ENCODE peak calls at places on chromosomes 16 and 17, in five cellular contexts. One of them, this sample, is unnamed.
A peak's percentile ranks its signal among the peaks of the same experiment; 100 is the strongest.

GRCh38 chr17:38498353-38498752 is 70.1 kb downstream of the ARHGAP23 start:
- DNase-seq in tibial nerve: no peak
- DNase-seq in uterus: no peak
- DNase-seq in adrenal gland: no peak
- DNase-seq in GM23338: peak; percentile 39
- DNase-seq in this sample: no peak

GRCh38 chr17:61658183-61658582 is 67.2 kb upstream of the NACA2 start:
- DNase-seq in adrenal gland: no peak
- DNase-seq in GM23338: no peak
- DNase-seq in uterus: no peak
- DNase-seq in tibial nerve: no peak
- DNase-seq in this sample: no peak

GRCh38 chr17:46108550-46109110 is 84.6 kb downstream of the KANSL1 start:
- DNase-seq in uterus: no peak
- DNase-seq in adrenal gland: no peak
- DNase-seq in tibial nerve: no peak
- DNase-seq in GM23338: no peak
- DNase-seq in this sample: no peak

GRCh38 chr16:72999541-73000019 is 48.3 kb downstream of the ZFHX3 start:
- DNase-seq in GM23338: no peak
- DNase-seq in uterus: no peak
- DNase-seq in tibial nerve: no peak
- DNase-seq in adrenal gland: no peak
- DNase-seq in this sample: no peak

GRCh38 chr17:39404542-39405378 is 3.3 kb upstream of the FBXL20 start:
- DNase-seq in GM23338: no peak
- DNase-seq in tibial nerve: no peak
- DNase-seq in adrenal gland: peak; percentile 42
- DNase-seq in uterus: no peak
- DNase-seq in this sample: no peak

GRCh38 chr16:66205287-66206167 is 161.0 kb upstream of the CDH5 start:
- DNase-seq in adrenal gland: no peak
- DNase-seq in uterus: no peak
- DNase-seq in tibial nerve: no peak
- DNase-seq in GM23338: no peak
- DNase-seq in this sample: no peak

GRCh38 chr17:78143214-78144145 is 2.7 kb upstream of the C17orf99 start:
- DNase-seq in uterus: no peak
- DNase-seq in adrenal gland: no peak
- DNase-seq in GM23338: no peak
- DNase-seq in tibial nerve: no peak
- DNase-seq in this sample: no peak

GRCh38 chr17:75881678-75882454 is 3.5 kb upstream of the TRIM47 start:
- DNase-seq in uterus: no peak
- DNase-seq in tibial nerve: no peak
- DNase-seq in adrenal gland: no peak
- DNase-seq in GM23338: no peak
- DNase-seq in this sample: no peak

GRCh38 chr17:1399366-1399678 is 700 bp downstream of the YWHAE start:
- DNase-seq in uterus: no peak
- DNase-seq in tibial nerve: peak; percentile 39
- DNase-seq in adrenal gland: peak; percentile 74
- DNase-seq in GM23338: no peak
- DNase-seq in this sample: no peak

GRCh38 chr17:68801564-68801963 is 153.6 kb downstream of the ABCA8 start:
- DNase-seq in adrenal gland: no peak
- DNase-seq in tibial nerve: no peak
- DNase-seq in GM23338: no peak
- DNase-seq in uterus: no peak
- DNase-seq in this sample: no peak
- H3K4me3 ChIP-seq in adrenal gland: no peak overlapping the region
- H3K4me3 ChIP-seq in tibial nerve: no peak overlapping the region
- H3K4me3 ChIP-seq in GM23338: no peak overlapping the region
- H3K4me3 ChIP-seq in uterus: no peak overlapping the region
- H3K4me3 ChIP-seq in this sample: no peak overlapping the region

GRCh38 chr17:83180264-83180995 is 101.0 kb downstream of the METRNL start:
- DNase-seq in tibial nerve: peak; percentile 10
- DNase-seq in uterus: no peak
- DNase-seq in adrenal gland: no peak
- DNase-seq in GM23338: no peak
- DNase-seq in this sample: no peak

GRCh38 chr17:83182620-83183063 is 103.2 kb downstream of the METRNL start:
- DNase-seq in tibial nerve: peak; percentile 7
- DNase-seq in adrenal gland: peak; percentile 60
- DNase-seq in uterus: peak; percentile 13
- DNase-seq in GM23338: no peak
- DNase-seq in this sample: no peak

GRCh38 chr17:83180996-83181481 is 101.6 kb downstream of the METRNL start:
- DNase-seq in uterus: no peak
- DNase-seq in tibial nerve: peak; percentile 4
- DNase-seq in GM23338: no peak
- DNase-seq in adrenal gland: no peak
- DNase-seq in this sample: no peak

GRCh38 chr17:83183150-83183820 is 103.9 kb downstream of the METRNL start:
- DNase-seq in adrenal gland: no peak
- DNase-seq in uterus: no peak
- DNase-seq in tibial nerve: no peak
- DNase-seq in GM23338: no peak
- DNase-seq in this sample: no peak

GRCh38 chr17:83181991-83182619 is 102.7 kb downstream of the METRNL start:
- DNase-seq in adrenal gland: no peak
- DNase-seq in GM23338: no peak
- DNase-seq in uterus: no peak
- DNase-seq in tibial nerve: peak; percentile 3
- DNase-seq in this sample: no peak
- H3K27ac ChIP-seq in adrenal gland: no peak overlapping the region
- H3K27ac ChIP-seq in GM23338: no peak overlapping the region
- H3K27ac ChIP-seq in uterus: no peak overlapping the region
- H3K27ac ChIP-seq in tibial nerve: no peak overlapping the region
- H3K27ac ChIP-seq in this sample: peak overlapping the region; percentile 0

GRCh38 chr16:50841081-50841886 is 99.4 kb downstream of the CYLD start:
- DNase-seq in uterus: no peak
- DNase-seq in tibial nerve: no peak
- DNase-seq in GM23338: peak; percentile 78
- DNase-seq in adrenal gland: peak; percentile 73
- DNase-seq in this sample: no peak
- H3K4me3 ChIP-seq in uterus: no peak overlapping the region
- H3K4me3 ChIP-seq in tibial nerve: no peak overlapping the region
- H3K4me3 ChIP-seq in GM23338: peak overlapping the region; percentile 47
- H3K4me3 ChIP-seq in adrenal gland: peak overlapping the region; percentile 42
- H3K4me3 ChIP-seq in this sample: no peak overlapping the region

GRCh38 chr17:50631908-50632571 is 2.6 kb upstream of the ABCC3 start:
- DNase-seq in tibial nerve: no peak
- DNase-seq in GM23338: no peak
- DNase-seq in adrenal gland: no peak
- DNase-seq in uterus: no peak
- DNase-seq in this sample: no peak

GRCh38 chr17:50629902-50630301 is 4.8 kb upstream of the ABCC3 start:
- DNase-seq in adrenal gland: no peak
- DNase-seq in uterus: no peak
- DNase-seq in GM23338: no peak
- DNase-seq in tibial nerve: no peak
- DNase-seq in this sample: no peak

GRCh38 chr17:50632637-50633036 is 2.0 kb upstream of the ABCC3 start:
- DNase-seq in adrenal gland: no peak
- DNase-seq in tibial nerve: no peak
- DNase-seq in uterus: no peak
- DNase-seq in GM23338: no peak
- DNase-seq in this sample: no peak

GRCh38 chr17:50630524-50631194 is 4.0 kb upstream of the ABCC3 start:
- DNase-seq in adrenal gland: peak; percentile 72
- DNase-seq in tibial nerve: no peak
- DNase-seq in uterus: no peak
- DNase-seq in GM23338: peak; percentile 73
- DNase-seq in this sample: no peak

GRCh38 chr17:50631195-50631907 is 3.3 kb upstream of the ABCC3 start:
- DNase-seq in uterus: peak; percentile 52
- DNase-seq in tibial nerve: no peak
- DNase-seq in GM23338: no peak
- DNase-seq in adrenal gland: no peak
- DNase-seq in this sample: no peak
- H3K27ac ChIP-seq in uterus: no peak overlapping the region
- H3K27ac ChIP-seq in tibial nerve: no peak overlapping the region
- H3K27ac ChIP-seq in GM23338: no peak overlapping the region
- H3K27ac ChIP-seq in adrenal gland: no peak overlapping the region
- H3K27ac ChIP-seq in this sample: no peak overlapping the region

GRCh38 chr16:81668243-81669097 is 110.6 kb upstream of the PLCG2 start:
- DNase-seq in uterus: no peak
- DNase-seq in tibial nerve: no peak
- DNase-seq in GM23338: no peak
- DNase-seq in adrenal gland: no peak
- DNase-seq in this sample: no peak

GRCh38 chr16:81675662-81676535 is 103.2 kb upstream of the PLCG2 start:
- DNase-seq in adrenal gland: no peak
- DNase-seq in uterus: no peak
- DNase-seq in tibial nerve: no peak
- DNase-seq in GM23338: no peak
- DNase-seq in this sample: no peak

GRCh38 chr16:81669473-81670350 is 109.4 kb upstream of the PLCG2 start:
- DNase-seq in GM23338: no peak
- DNase-seq in tibial nerve: no peak
- DNase-seq in adrenal gland: no peak
- DNase-seq in uterus: no peak
- DNase-seq in this sample: no peak

GRCh38 chr16:81673432-81673831 is 105.7 kb upstream of the PLCG2 start:
- DNase-seq in GM23338: no peak
- DNase-seq in uterus: no peak
- DNase-seq in adrenal gland: no peak
- DNase-seq in tibial nerve: no peak
- DNase-seq in this sample: no peak

GRCh38 chr16:81671738-81672597 is 107.1 kb upstream of the PLCG2 start:
- DNase-seq in uterus: no peak
- DNase-seq in tibial nerve: no peak
- DNase-seq in adrenal gland: no peak
- DNase-seq in GM23338: no peak
- DNase-seq in this sample: no peak
- H3K4me3 ChIP-seq in uterus: no peak overlapping the region
- H3K4me3 ChIP-seq in tibial nerve: no peak overlapping the region
- H3K4me3 ChIP-seq in adrenal gland: no peak overlapping the region
- H3K4me3 ChIP-seq in GM23338: no peak overlapping the region
- H3K4me3 ChIP-seq in this sample: no peak overlapping the region

GRCh38 chr16:81846105-81846504 is 67.0 kb downstream of the PLCG2 start:
- DNase-seq in uterus: no peak
- DNase-seq in adrenal gland: no peak
- DNase-seq in tibial nerve: no peak
- DNase-seq in GM23338: no peak
- DNase-seq in this sample: no peak

GRCh38 chr16:81855552-81856153 is 76.6 kb downstream of the PLCG2 start:
- DNase-seq in GM23338: peak; percentile 63
- DNase-seq in adrenal gland: no peak
- DNase-seq in tibial nerve: no peak
- DNase-seq in uterus: no peak
- DNase-seq in this sample: no peak

GRCh38 chr16:81852347-81852746 is 73.3 kb downstream of the PLCG2 start:
- DNase-seq in adrenal gland: no peak
- DNase-seq in tibial nerve: no peak
- DNase-seq in uterus: no peak
- DNase-seq in GM23338: no peak
- DNase-seq in this sample: no peak

GRCh38 chr16:81848306-81848853 is 69.3 kb downstream of the PLCG2 start:
- DNase-seq in GM23338: no peak
- DNase-seq in uterus: no peak
- DNase-seq in tibial nerve: no peak
- DNase-seq in adrenal gland: no peak
- DNase-seq in this sample: no peak

DNA sequence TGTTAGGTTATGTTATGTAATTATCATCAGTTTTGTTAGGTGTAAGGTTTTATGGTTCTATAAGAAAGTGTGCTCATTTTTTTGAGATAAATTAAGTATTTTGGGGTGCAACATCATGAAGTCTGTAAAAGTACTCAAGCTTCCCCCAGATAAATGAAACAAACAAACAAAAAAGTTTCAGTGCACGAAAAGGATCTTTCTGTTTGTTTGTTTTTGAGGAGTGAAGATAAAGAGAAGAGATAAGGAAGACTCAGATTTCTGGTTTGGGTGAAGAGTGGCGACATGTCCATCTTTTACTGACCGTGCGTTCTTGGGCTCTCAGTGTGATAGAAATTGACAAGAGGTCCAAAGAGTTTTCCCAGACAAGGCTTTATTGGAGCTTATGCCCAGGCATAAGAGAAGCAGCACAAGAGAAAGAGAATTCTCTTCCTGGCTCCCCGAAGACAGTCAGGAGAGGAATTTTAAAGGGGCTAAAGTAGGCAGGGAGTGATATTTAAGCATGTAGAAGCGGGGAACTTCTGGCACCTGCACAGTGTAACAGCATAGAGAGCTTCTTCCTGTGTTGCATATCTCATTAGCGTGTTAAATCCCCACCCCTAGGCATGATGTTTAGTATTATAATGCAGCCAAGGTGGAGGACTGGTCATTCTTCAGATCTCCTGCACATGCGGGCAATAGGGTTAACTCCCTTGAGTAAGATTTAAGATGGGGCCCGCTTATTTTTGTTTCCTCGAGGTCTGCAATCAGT is 71.3 kb downstream of the PLCG2 start:
- DNase-seq in adrenal gland: no peak
- DNase-seq in uterus: no peak
- DNase-seq in tibial nerve: no peak
- DNase-seq in GM23338: no peak
- DNase-seq in this sample: no peak
- H3K27ac ChIP-seq in adrenal gland: no peak overlapping the region
- H3K27ac ChIP-seq in uterus: no peak overlapping the region
- H3K27ac ChIP-seq in tibial nerve: no peak overlapping the region
- H3K27ac ChIP-seq in GM23338: no peak overlapping the region
- H3K27ac ChIP-seq in this sample: no peak overlapping the region

DNA sequence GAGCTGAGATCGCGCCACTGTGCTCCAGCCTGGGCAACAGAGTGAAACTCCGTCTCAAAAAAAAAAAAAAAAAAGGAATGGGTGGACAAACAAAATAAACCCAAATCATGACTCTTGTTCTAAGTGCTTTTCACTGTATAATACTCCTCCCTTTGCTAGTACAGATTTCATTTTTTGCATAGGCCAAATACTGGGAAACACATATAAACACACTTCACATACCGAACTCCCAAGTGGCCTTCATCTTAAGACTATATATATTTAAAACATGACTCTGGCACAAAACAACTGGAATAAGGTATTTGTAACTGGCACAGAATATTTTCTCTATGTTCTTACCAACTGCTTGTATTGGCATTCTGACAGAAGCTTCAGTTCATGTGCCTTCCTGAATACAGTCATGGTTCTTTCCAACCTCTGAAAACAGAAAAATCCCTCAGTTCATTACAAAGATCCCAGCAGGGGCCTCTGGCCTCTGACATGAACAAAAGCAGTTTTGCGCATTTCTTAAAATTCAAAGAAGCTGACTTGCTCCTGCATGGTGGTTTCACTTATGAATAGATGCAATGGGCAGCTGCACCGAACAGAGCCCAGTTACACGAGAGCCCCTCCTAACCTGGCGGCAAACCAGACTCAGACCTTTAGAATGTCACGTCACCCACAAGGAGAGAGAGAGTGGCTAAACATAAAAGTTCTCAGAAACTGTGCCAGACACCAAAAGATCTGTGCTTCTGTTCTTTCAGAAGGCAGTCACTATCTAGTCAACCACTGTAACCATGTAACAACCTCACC is 19.1 kb upstream of the COPRS start:
- DNase-seq in adrenal gland: no peak
- DNase-seq in tibial nerve: no peak
- DNase-seq in GM23338: no peak
- DNase-seq in uterus: no peak
- DNase-seq in this sample: no peak
- H3K4me3 ChIP-seq in adrenal gland: no peak overlapping the region
- H3K4me3 ChIP-seq in tibial nerve: no peak overlapping the region
- H3K4me3 ChIP-seq in GM23338: no peak overlapping the region
- H3K4me3 ChIP-seq in uterus: no peak overlapping the region
- H3K4me3 ChIP-seq in this sample: no peak overlapping the region

This sample was measured in SK-N-MC.